ENCODE peak calls at places on chromosomes 1 and 21, in six cellular contexts. W is H1, Y is neural progenitor cell, T is BE2C, Q is ovary, I is fibroblast of lung. H is an unnamed sample.

GRCh38 chr1:157034137-157034800 is 11.3 kb downstream of the ARHGEF11 start:
- DNase-seq in W (no peak), Q (no peak), I (no peak), Y (peak; percentile 20), T (no peak), H (no peak)

GRCh38 chr1:116433283-116434257 is 60.5 kb downstream of the ATP1A1 start:
- DNase-seq in W (no peak), Y (peak; percentile 64), I (peak; percentile 4), Q (no peak), T (peak; percentile 54), H (no peak)

GRCh38 chr21:16454371-16454770 is 724.6 kb downstream of the USP25 start:
- DNase-seq in W (no peak), I (peak; percentile 42), Y (no peak), T (no peak), Q (no peak), H (no peak)

GRCh38 chr21:37241426-37241825 is 25.7 kb downstream of the VPS26C start:
- DNase-seq in W (no peak), Q (no peak), I (no peak), Y (no peak), T (no peak), H (no peak)

GRCh38 chr1:100187912-100188311 is 9.9 kb upstream of the LRRC39 start:
- DNase-seq in Q (peak; percentile 52), Y (no peak), T (no peak), W (no peak), I (peak; percentile 73), H (no peak)

GRCh38 chr1:17059391-17060128 is 5.7 kb upstream of the SDHB start:
- DNase-seq in Y (peak; percentile 86), W (peak; percentile 77), I (peak; percentile 68), Q (peak; percentile 52), T (peak; percentile 56), H (no peak)

GRCh38 chr1:100443739-100444571 is 91.6 kb downstream of the CDC14A start:
- DNase-seq in T (no peak), W (no peak), Y (no peak), I (peak; percentile 18), Q (no peak), H (peak; percentile 16)

GRCh38 chr1:75672528-75673393 is 51.7 kb upstream of the ACADM start:
- DNase-seq in T (no peak), W (no peak), Y (peak; percentile 19), I (peak; percentile 39), Q (no peak), H (no peak)

GRCh38 chr1:210250665-210250997 is 18.0 kb downstream of the SERTAD4 start:
- DNase-seq in I (no peak), Y (peak; percentile 82), W (no peak), Q (no peak), T (peak; percentile 65), H (no peak)

GRCh38 chr1:188723332-188724020 is 1754.2 kb downstream of the BRINP3 start:
- DNase-seq in I (no peak), W (no peak), T (no peak), Y (no peak), Q (no peak), H (no peak)

GRCh38 chr1:45040297-45040696 is 28.2 kb downstream of the UROD start:
- DNase-seq in T (no peak), I (no peak), Q (no peak), W (no peak), Y (no peak), H (no peak)

GRCh38 chr1:101482306-101482705 is 245.5 kb downstream of the S1PR1 start:
- DNase-seq in W (no peak), Y (no peak), T (no peak), Q (no peak), I (no peak), H (no peak)

GRCh38 chr1:201880928-201881571 is 7.6 kb upstream of the SHISA4 start:
- DNase-seq in Q (no peak), T (no peak), W (no peak), I (no peak), Y (no peak), H (no peak)

GRCh38 chr1:33683913-33684312 is 180.0 kb upstream of the HMGB4 start:
- DNase-seq in W (no peak), I (no peak), Q (no peak), Y (peak; percentile 26), T (no peak), H (no peak)

GRCh38 chr1:21935891-21936365 is 1.2 kb downstream of the HSPG2 start:
- DNase-seq in W (no peak), Q (no peak), T (no peak), Y (no peak), I (no peak), H (no peak)

GRCh38 chr1:169102567-169102966 is 3.9 kb upstream of the ATP1B1 start:
- DNase-seq in Q (peak; percentile 28), T (peak; percentile 23), W (no peak), I (peak; percentile 77), Y (peak; percentile 43), H (no peak)

GRCh38 chr1:162458206-162458605 is 39.4 kb upstream of the UHMK1 start:
- DNase-seq in I (no peak), T (no peak), W (no peak), Y (no peak), Q (no peak), H (no peak)

GRCh38 chr1:63908016-63908415 is 134.2 kb downstream of the ROR1 start:
- DNase-seq in I (peak; percentile 76), T (no peak), Q (no peak), Y (no peak), W (no peak), H (no peak)

GRCh38 chr21:31993826-31994791 is 121.3 kb downstream of the HUNK start:
- DNase-seq in I (peak; percentile 6), Q (no peak), W (no peak), Y (no peak), T (no peak), H (no peak)

GRCh38 chr21:45383615-45384201 is 21.3 kb upstream of the COL18A1 start:
- DNase-seq in I (no peak), W (peak; percentile 44), T (peak; percentile 10), Y (no peak), Q (peak; percentile 36), H (no peak)

GRCh38 chr1:21742578-21742977 is 40.4 kb downstream of the USP48 start:
- DNase-seq in W (no peak), Y (no peak), Q (no peak), I (no peak), T (no peak), H (no peak)

GRCh38 chr21:41168391-41169257 is 664 bp downstream of the BACE2 start:
- DNase-seq in Q (peak; percentile 64), T (no peak), W (no peak), I (peak; percentile 71), Y (peak; percentile 62), H (peak; percentile 6)

GRCh38 chr1:38047603-38048146 is 1.1 kb upstream of the POU3F1 start:
- DNase-seq in I (peak; percentile 44), Y (peak; percentile 85), Q (no peak), W (no peak), T (no peak), H (no peak)

GRCh38 chr1:247456914-247457638 is 828 bp downstream of the OR2B11 start:
- DNase-seq in Y (no peak), T (no peak), I (no peak), Q (no peak), W (no peak), H (no peak)

GRCh38 chr1:224644553-224645154 is 28.5 kb downstream of the CNIH3 start:
- DNase-seq in Q (peak; percentile 35), W (peak; percentile 41), Y (peak; percentile 52), I (peak; percentile 59), T (peak; percentile 53), H (peak; percentile 18)

GRCh38 chr1:33296082-33296458 is 24.8 kb downstream of the A3GALT2 start:
- DNase-seq in Y (no peak), Q (no peak), I (no peak), W (no peak), T (no peak), H (no peak)

GRCh38 chr1:244160455-244161020 is 109.5 kb downstream of the ZBTB18 start:
- DNase-seq in I (no peak), T (no peak), Y (no peak), W (no peak), Q (no peak), H (no peak)

GRCh38 chr1:187842406-187843165 is 1013.8 kb downstream of the PLA2G4A start:
- DNase-seq in T (peak; percentile 90), Y (peak; percentile 2), W (no peak), Q (no peak), I (no peak), H (no peak)

GRCh38 chr1:64172458-64172983 is 30.9 kb upstream of the UBE2U start:
- DNase-seq in Q (no peak), I (peak; percentile 91), T (peak; percentile 31), W (no peak), Y (no peak), H (peak; percentile 39)

GRCh38 chr1:1171551-1172340 is 1.9 kb upstream of the TTLL10 start:
- DNase-seq in Y (peak; percentile 1), Q (no peak), I (no peak), T (peak; percentile 9), W (no peak), H (peak; percentile 63)

GRCh38 chr1:154183045-154183968 is 8.6 kb downstream of the TPM3 start:
- DNase-seq in I (peak; percentile 92), Y (peak; percentile 99), T (peak; percentile 99), W (peak; percentile 98), Q (peak; percentile 96), H (peak; percentile 93)
- TF ChIP-seq CTCF in I (no peak), Y (no peak), T (no peak), W (no peak), Q (no peak), H (no peak)

GRCh38 chr1:212862111-212862690 is 4.1 kb downstream of the FLVCR1 start:
- DNase-seq in I (no peak), T (no peak), Y (no peak), W (no peak), Q (no peak), H (no peak)
- H3K4me3 ChIP-seq in I (no peak overlapping the region), T (no peak overlapping the region), Y (peak overlapping the region; percentile 9), W (peak overlapping the region; percentile 23), Q (no peak overlapping the region), H (no peak overlapping the region)

DNA sequence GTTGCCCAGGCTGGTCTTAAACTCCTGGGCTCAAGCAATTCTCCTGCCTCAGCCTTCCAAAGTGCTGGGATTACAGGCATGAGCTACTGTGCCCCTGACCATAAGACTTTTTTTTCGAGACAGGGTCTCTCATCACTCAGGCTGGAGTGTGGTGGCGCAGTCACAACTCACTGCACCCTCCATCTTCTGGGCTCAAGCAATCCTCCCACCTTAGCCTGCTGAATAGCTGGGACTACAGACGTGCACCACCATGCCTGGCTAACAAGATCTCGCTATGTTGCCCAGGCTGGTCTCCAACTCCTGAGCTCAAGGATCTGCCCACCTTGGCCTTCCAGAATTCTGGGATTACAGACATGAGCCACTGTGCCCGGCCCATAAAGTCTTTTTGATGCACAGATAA is 1.9 kb downstream of the C1orf56 start:
- DNase-seq in Y (no peak), I (no peak), Q (no peak), W (no peak), T (no peak), H (no peak)
- H3K36me3 ChIP-seq in Y (no peaks in the 10 kb centered on the region), I (peaks cover 6% of the 10 kb centered on the region), Q (no peaks in the 10 kb centered on the region), W (peaks cover 7% of the 10 kb centered on the region), T (peaks cover 25% of the 10 kb centered on the region), H (peaks cover 11% of the 10 kb centered on the region)

GRCh38 chr1:31757204-31757679 is 6.9 kb downstream of the ADGRB2 start:
- DNase-seq in Q (no peak), W (no peak), Y (no peak), I (no peak), T (no peak), H (no peak)
- TF ChIP-seq CTCF in Q (no peak), W (no peak), Y (no peak), I (no peak), T (no peak), H (no peak)